ENCODE peak calls at places on chromosomes 2 and 18, in six cellular contexts. P is esophagus muscularis mucosa; U is GM12878; F is CD8-positive, alpha-beta T cell; K is psoas muscle; D is tibial artery. S is an unnamed sample.

GRCh38 chr2:240480834-240481623 is 45.6 kb downstream of the GPC1 start:
- DNase-seq in P (peak; percentile 81), U (no peak), F (no peak), K (no peak), D (peak; percentile 51), S (no peak)

GRCh38 chr2:134290363-134290762 is 36.5 kb downstream of the MGAT5 start:
- DNase-seq in P (no peak), U (peak; percentile 60), F (no peak), K (no peak), D (no peak), S (no peak)

GRCh38 chr2:222883420-222883819 is 22.6 kb downstream of the ACSL3 start:
- DNase-seq in P (no peak), U (no peak), F (no peak), K (no peak), D (no peak), S (no peak)

GRCh38 chr18:24631238-24632025 is 171.0 kb downstream of the HRH4 start:
- DNase-seq in P (peak; percentile 91), U (no peak), F (no peak), K (no peak), D (no peak), S (peak; percentile 22)

GRCh38 chr18:12253517-12254136 is 534 bp upstream of the CIDEA start:
- DNase-seq in P (no peak), U (no peak), F (no peak), K (peak; percentile 39), D (no peak), S (peak; percentile 49)

GRCh38 chr2:202758638-202759037 is 112.9 kb downstream of the ICA1L start:
- DNase-seq in P (no peak), U (no peak), F (no peak), K (no peak), D (no peak), S (no peak)

GRCh38 chr2:179344280-179344961 is 79.8 kb upstream of the SESTD1 start:
- DNase-seq in P (no peak), U (no peak), F (no peak), K (no peak), D (no peak), S (no peak)

GRCh38 chr2:79099140-79099686 is 11.4 kb upstream of the REG1B start:
- DNase-seq in P (no peak), U (no peak), F (no peak), K (no peak), D (no peak), S (no peak)

GRCh38 chr18:44826418-44827259 is 146.0 kb downstream of the SETBP1 start:
- DNase-seq in P (no peak), U (no peak), F (no peak), K (peak; percentile 63), D (peak; percentile 89), S (peak; percentile 42)

GRCh38 chr18:5895300-5895885 is at the start of gene TMEM200C:
- DNase-seq in P (no peak), U (no peak), F (no peak), K (no peak), D (no peak), S (peak; percentile 18)

GRCh38 chr2:168740360-168740759 is 62.1 kb upstream of the NOSTRIN start:
- DNase-seq in P (no peak), U (no peak), F (no peak), K (no peak), D (no peak), S (no peak)

GRCh38 chr2:20728114-20728758 is 61.3 kb downstream of the GDF7 start:
- DNase-seq in P (no peak), U (no peak), F (no peak), K (no peak), D (no peak), S (no peak)
- H3K27ac ChIP-seq in P (no peak overlapping the region), U (no peak overlapping the region), F (no peak overlapping the region), K (no peak overlapping the region), D (peak overlapping the region; percentile 54), S (no peak overlapping the region)

GRCh38 chr18:8747440-8747937 is 42.1 kb downstream of the MTCL1 start:
- DNase-seq in P (no peak), U (no peak), F (no peak), K (no peak), D (no peak), S (no peak)

GRCh38 chr18:8749492-8749891 is 44.1 kb downstream of the MTCL1 start:
- DNase-seq in P (peak; percentile 64), U (no peak), F (no peak), K (no peak), D (no peak), S (no peak)

GRCh38 chr18:8752329-8752728 is 47.0 kb downstream of the MTCL1 start:
- DNase-seq in P (no peak), U (no peak), F (no peak), K (no peak), D (no peak), S (no peak)

GRCh38 chr18:8751692-8752091 is 46.3 kb downstream of the MTCL1 start:
- DNase-seq in P (no peak), U (no peak), F (no peak), K (no peak), D (no peak), S (no peak)

GRCh38 chr18:8750954-8751415 is 45.6 kb downstream of the MTCL1 start:
- DNase-seq in P (peak; percentile 91), U (no peak), F (no peak), K (no peak), D (no peak), S (no peak)
- H3K4me1 ChIP-seq in P (peaks cover 60% of the 10 kb centered on the region), U (peaks cover 5% of the 10 kb centered on the region), F (peaks cover 17% of the 10 kb centered on the region), K (no peaks in the 10 kb centered on the region), D (no peaks in the 10 kb centered on the region), S (no peaks in the 10 kb centered on the region)

GRCh38 chr18:43507842-43508481 is 230.7 kb upstream of the SYT4 start:
- DNase-seq in P (no peak), U (no peak), F (no peak), K (no peak), D (no peak), S (no peak)

GRCh38 chr18:43501099-43501498 is 223.8 kb upstream of the SYT4 start:
- DNase-seq in P (no peak), U (no peak), F (no peak), K (no peak), D (no peak), S (no peak)

DNA sequence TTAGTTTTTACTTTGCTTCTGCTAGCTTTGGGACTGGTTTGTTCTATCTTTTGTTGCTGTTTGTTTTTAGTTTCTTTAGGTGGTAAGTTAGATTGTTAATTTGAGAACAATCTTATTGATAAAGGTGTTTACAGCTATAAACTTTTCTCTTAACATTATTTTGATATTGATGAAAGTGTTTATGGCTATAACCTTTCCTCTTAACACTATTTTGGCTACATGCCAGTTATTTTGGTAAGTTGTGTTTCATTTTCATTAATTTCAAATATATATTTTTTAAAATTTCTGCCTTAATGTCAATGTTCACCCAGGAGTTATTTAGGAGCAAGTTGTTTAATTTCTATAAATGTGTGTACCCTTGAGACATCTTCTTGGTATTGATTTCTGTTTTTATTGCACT is 229.6 kb upstream of the SYT4 start:
- DNase-seq in P (no peak), U (no peak), F (no peak), K (no peak), D (no peak), S (no peak)
- H3K27ac ChIP-seq in P (no peak overlapping the region), U (no peak overlapping the region), F (no peak overlapping the region), K (no peak overlapping the region), D (no peak overlapping the region), S (no peak overlapping the region)

GRCh38 chr2:119981896-119982295 is 31.0 kb upstream of the EPB41L5 start:
- DNase-seq in P (no peak), U (no peak), F (no peak), K (no peak), D (no peak), S (no peak)

GRCh38 chr2:119982506-119982905 is 30.4 kb upstream of the EPB41L5 start:
- DNase-seq in P (no peak), U (no peak), F (no peak), K (no peak), D (no peak), S (no peak)

GRCh38 chr2:119983108-119983507 is 29.8 kb upstream of the EPB41L5 start:
- DNase-seq in P (no peak), U (no peak), F (no peak), K (no peak), D (no peak), S (no peak)
- H3K4me1 ChIP-seq in P (no peaks in the 10 kb centered on the region), U (no peaks in the 10 kb centered on the region), F (no peaks in the 10 kb centered on the region), K (no peaks in the 10 kb centered on the region), D (no peaks in the 10 kb centered on the region), S (peaks cover 10% of the 10 kb centered on the region)

GRCh38 chr2:152106464-152106863 is 7.6 kb upstream of the CACNB4 start:
- DNase-seq in P (no peak), U (no peak), F (no peak), K (no peak), D (no peak), S (no peak)
- H3K27ac ChIP-seq in P (no peak overlapping the region), U (no peak overlapping the region), F (no peak overlapping the region), K (no peak overlapping the region), D (no peak overlapping the region), S (no peak overlapping the region)

GRCh38 chr2:223935459-223936125 is 9.5 kb downstream of the WDFY1 start:
- DNase-seq in P (no peak), U (no peak), F (no peak), K (no peak), D (no peak), S (no peak)
- H3K4me1 ChIP-seq in P (peaks cover 84% of the 10 kb centered on the region), U (peaks cover 11% of the 10 kb centered on the region), F (peaks cover 3% of the 10 kb centered on the region), K (peaks cover 75% of the 10 kb centered on the region), D (peaks cover 41% of the 10 kb centered on the region), S (peaks cover 92% of the 10 kb centered on the region)

GRCh38 chr18:463442-464310 is 36.8 kb downstream of the COLEC12 start:
- DNase-seq in P (no peak), U (no peak), F (no peak), K (peak; percentile 44), D (no peak), S (no peak)
- H3K27ac ChIP-seq in P (no peak overlapping the region), U (no peak overlapping the region), F (no peak overlapping the region), K (no peak overlapping the region), D (no peak overlapping the region), S (no peak overlapping the region)

DNA sequence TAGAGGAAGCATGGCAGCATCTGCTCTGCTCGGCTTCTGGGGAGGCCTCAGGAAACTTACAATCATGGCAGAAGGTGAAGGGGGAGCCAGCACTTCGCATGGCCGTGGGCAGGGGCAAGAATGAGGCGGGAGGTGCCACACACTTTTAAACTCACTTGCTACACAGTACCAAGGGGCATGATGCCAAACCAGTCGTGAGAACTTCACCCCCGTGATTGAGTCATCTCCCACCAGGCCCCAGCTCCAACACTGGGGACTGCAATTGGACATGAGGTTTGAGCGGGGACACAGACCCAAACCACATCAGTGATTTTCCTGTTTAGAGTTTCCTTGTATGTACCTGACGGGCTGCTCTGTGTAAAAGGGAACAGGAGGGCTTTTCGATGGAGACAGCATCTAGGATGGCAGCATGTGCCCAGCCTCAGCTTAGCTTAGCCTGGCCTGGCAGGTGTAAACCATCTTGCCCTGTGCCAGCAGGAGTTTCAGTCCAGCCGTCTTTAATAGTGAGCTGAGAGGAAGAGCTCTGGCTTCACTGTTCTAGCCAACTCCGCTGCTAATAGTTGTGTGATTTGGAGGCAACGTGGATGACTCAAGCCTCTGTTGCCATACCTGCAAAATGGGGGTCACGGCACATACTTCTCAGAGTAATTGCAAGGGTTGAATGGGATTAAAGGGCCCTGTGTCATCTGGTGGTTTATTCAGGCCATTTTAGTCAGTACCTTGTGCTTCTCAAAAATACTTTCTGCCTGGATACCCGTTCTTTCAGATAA is 101.8 kb downstream of the ASAP2 start:
- DNase-seq in P (no peak), U (no peak), F (no peak), K (no peak), D (no peak), S (no peak)
- H3K4me1 ChIP-seq in P (peaks cover 63% of the 10 kb centered on the region), U (no peaks in the 10 kb centered on the region), F (no peaks in the 10 kb centered on the region), K (peaks cover 46% of the 10 kb centered on the region), D (peaks cover 39% of the 10 kb centered on the region), S (peaks cover 65% of the 10 kb centered on the region)

GRCh38 chr2:218344090-218344754 is 12.4 kb upstream of the CATIP start:
- DNase-seq in P (no peak), U (no peak), F (no peak), K (no peak), D (no peak), S (no peak)
- H3K27ac ChIP-seq in P (no peak overlapping the region), U (no peak overlapping the region), F (no peak overlapping the region), K (no peak overlapping the region), D (peak overlapping the region; percentile 41), S (no peak overlapping the region)